ENCODE peak calls at places on chromosomes 6 and 20, in eight cellular contexts. O is LNCaP clone FGC; Y is iris pigment epithelial cell; C is GM03348; S is mesendoderm; A is AG08395; N is GM04504; E is activated naive CD4-positive, alpha-beta T cell treated with anti-CD3 and anti-CD28 coated beads, Interleukin-2, amount 50 U/mL, for 72 hours. G is an unnamed sample.
A peak's percentile ranks its signal among the peaks of the same experiment; 100 is the strongest.

GRCh38 chr20:59645316-59645715 is 41.0 kb downstream of the PHACTR3 start:
- DNase-seq in O (no peak), Y (no peak), C (no peak), S (no peak), A (no peak), N (no peak), E (no peak), G (no peak)

GRCh38 chr6:159214281-159214680 is 45.1 kb downstream of the FNDC1 start:
- DNase-seq in O (no peak), Y (no peak), C (no peak), S (no peak), A (no peak), N (no peak), E (no peak), G (no peak)

GRCh38 chr6:14765106-14765505 is 480.8 kb upstream of the JARID2 start:
- DNase-seq in O (no peak), Y (peak; percentile 65), C (peak; percentile 19), S (no peak), A (no peak), N (no peak), E (no peak), G (no peak)

GRCh38 chr20:15236812-15237211 is 899.4 kb upstream of the FLRT3 start:
- DNase-seq in O (peak; percentile 14), Y (peak; percentile 38), C (peak; percentile 41), S (peak; percentile 90), A (peak; percentile 47), N (peak; percentile 22), E (no peak), G (no peak)

GRCh38 chr6:131383421-131384411 is 189.3 kb upstream of the ARG1 start:
- DNase-seq in O (no peak), Y (no peak), C (peak; percentile 80), S (no peak), A (peak; percentile 28), N (no peak), E (no peak), G (no peak)

GRCh38 chr6:167977717-167978467 is 19.6 kb upstream of the KIF25 start:
- DNase-seq in O (no peak), Y (no peak), C (no peak), S (no peak), A (no peak), N (no peak), E (no peak), G (no peak)

GRCh38 chr6:82246802-82247633 is 526 bp downstream of the IBTK start:
- DNase-seq in O (no peak), Y (peak; percentile 38), C (peak; percentile 70), S (peak; percentile 91), A (peak; percentile 64), N (peak; percentile 23), E (no peak), G (peak; percentile 21)

GRCh38 chr20:19860742-19861141 is 102.7 kb downstream of the RIN2 start:
- DNase-seq in O (no peak), Y (no peak), C (no peak), S (no peak), A (no peak), N (no peak), E (no peak), G (no peak)

GRCh38 chr20:5074050-5074674 is 45.6 kb downstream of the PCNA start:
- DNase-seq in O (no peak), Y (no peak), C (no peak), S (no peak), A (no peak), N (no peak), E (no peak), G (no peak)

GRCh38 chr20:11935754-11936551 is 18.3 kb downstream of the BTBD3 start:
- DNase-seq in O (no peak), Y (no peak), C (no peak), S (peak; percentile 15), A (no peak), N (no peak), E (no peak), G (no peak)

GRCh38 chr20:63957690-63958441 is 1.6 kb upstream of the UCKL1 start:
- DNase-seq in O (no peak), Y (no peak), C (peak; percentile 44), S (peak; percentile 87), A (no peak), N (no peak), E (no peak), G (no peak)

GRCh38 chr20:6040540-6040939 is 13.3 kb downstream of the LRRN4 start:
- DNase-seq in O (no peak), Y (no peak), C (no peak), S (no peak), A (no peak), N (no peak), E (no peak), G (no peak)

GRCh38 chr6:32177182-32177787 is 920 bp upstream of the RNF5 start:
- DNase-seq in O (no peak), Y (peak; percentile 74), C (no peak), S (no peak), A (no peak), N (no peak), E (peak; percentile 39), G (no peak)

GRCh38 chr6:1190361-1190760 is 121.5 kb upstream of the FOXQ1 start:
- DNase-seq in O (no peak), Y (peak; percentile 97), C (peak; percentile 86), S (peak; percentile 92), A (peak; percentile 97), N (peak; percentile 87), E (no peak), G (no peak)

GRCh38 chr20:35298264-35298663 is 6.0 kb upstream of the FAM83C start:
- DNase-seq in O (no peak), Y (no peak), C (no peak), S (no peak), A (no peak), N (no peak), E (no peak), G (no peak)

GRCh38 chr6:150744522-150745260 is 120.8 kb upstream of the MTHFD1L start:
- DNase-seq in O (no peak), Y (no peak), C (no peak), S (no peak), A (no peak), N (no peak), E (no peak), G (no peak)

GRCh38 chr6:145313041-145313855 is 422.1 kb downstream of the EPM2A start:
- DNase-seq in O (no peak), Y (no peak), C (no peak), S (no peak), A (no peak), N (no peak), E (no peak), G (no peak)

GRCh38 chr20:22490287-22491187 is 93.8 kb downstream of the FOXA2 start:
- DNase-seq in O (no peak), Y (no peak), C (no peak), S (peak; percentile 77), A (no peak), N (no peak), E (no peak), G (no peak)

GRCh38 chr20:34559311-34560140 is 1.0 kb downstream of the MAP1LC3A start:
- DNase-seq in O (no peak), Y (no peak), C (no peak), S (no peak), A (no peak), N (no peak), E (no peak), G (no peak)

GRCh38 chr6:82270791-82271392 is 23.3 kb upstream of the IBTK start:
- DNase-seq in O (no peak), Y (peak; percentile 45), C (peak; percentile 51), S (peak; percentile 68), A (peak; percentile 55), N (peak; percentile 12), E (no peak), G (no peak)

GRCh38 chr20:62830251-62830650 is 13.4 kb downstream of the COL9A3 start:
- DNase-seq in O (no peak), Y (no peak), C (no peak), S (no peak), A (no peak), N (no peak), E (no peak), G (no peak)

GRCh38 chr6:44104661-44105060 is 22.6 kb downstream of the MRPL14 start:
- DNase-seq in O (no peak), Y (no peak), C (no peak), S (no peak), A (no peak), N (no peak), E (no peak), G (no peak)

GRCh38 chr20:54624701-54625472 is 149.5 kb downstream of the DOK5 start:
- DNase-seq in O (no peak), Y (no peak), C (no peak), S (peak; percentile 47), A (no peak), N (no peak), E (no peak), G (no peak)

GRCh38 chr6:130671119-130672104 is 155.8 kb upstream of the SMLR1 start:
- DNase-seq in O (no peak), Y (no peak), C (peak; percentile 25), S (no peak), A (peak; percentile 11), N (no peak), E (no peak), G (no peak)